ENCODE peak calls at places on chromosomes 16 and 17, in six cellular contexts. B is NCI-H1417; M is HL-60; N is ovary; D is activated naive CD4-positive, alpha-beta T cell; V is breast epithelium. U is an unnamed sample.

GRCh38 chr17:50273654-50274040 is 619 bp upstream of the TMEM92 start:
- DNase-seq in N (peak), B (no peak), D (no peak), M (no peak), V (no peak), U (no peak)

GRCh38 chr17:46943511-46944393 is 20.8 kb downstream of the GOSR2 start:
- DNase-seq in D (no peak), N (peak), B (peak), V (no peak), M (no peak), U (no peak)

GRCh38 chr17:12077773-12078172 is 57.1 kb downstream of the MAP2K4 start:
- DNase-seq in M (no peak), B (no peak), N (no peak), V (no peak), D (no peak), U (no peak)

GRCh38 chr16:13351651-13352217 is 450.3 kb downstream of the SHISA9 start:
- DNase-seq in N (no peak), M (no peak), V (no peak), D (no peak), B (no peak), U (no peak)

GRCh38 chr16:88437367-88437964 is 15.6 kb upstream of the ZFPM1 start:
- DNase-seq in V (no peak), M (no peak), N (peak), D (peak), B (peak), U (peak)

GRCh38 chr16:48102083-48103008 is 53.4 kb downstream of the ABCC12 start:
- DNase-seq in M (no peak), N (no peak), B (peak), V (no peak), D (no peak), U (no peak)

GRCh38 chr17:61338874-61339478 is 60.7 kb upstream of the TBX2 start:
- DNase-seq in D (no peak), M (no peak), B (no peak), V (no peak), N (no peak), U (no peak)

GRCh38 chr16:88628512-88628974 is 9.8 kb upstream of the IL17C start:
- DNase-seq in D (no peak), B (no peak), M (no peak), N (no peak), V (no peak), U (peak)

GRCh38 chr17:33218657-33219298 is 74.3 kb downstream of the ASIC2 start:
- DNase-seq in N (no peak), B (no peak), D (no peak), M (no peak), V (no peak), U (no peak)

U was measured in HEK293T.